ENCODE peak calls at places on chromosomes 5 and 9, in six cellular contexts. L, N, M, E, P and Z are unnamed samples.

GRCh38 chr5:154465169-154465568 is 12.9 kb downstream of the HAND1 start:
- DNase-seq in E (no peak), P (no peak), L (peak), M (no peak), N (no peak), Z (no peak)

GRCh38 chr9:112664541-112664940 is 53.4 kb downstream of the INIP start:
- DNase-seq in L (no peak), P (no peak), E (no peak), N (no peak), M (no peak), Z (no peak)

GRCh38 chr5:139863855-139864558 is 68.4 kb downstream of the PSD2 start:
- DNase-seq in M (peak), P (peak), L (peak), E (peak), N (peak), Z (peak)

GRCh38 chr9:127174386-127175318 is 52.2 kb upstream of the ANGPTL2 start:
- DNase-seq in M (no peak), N (no peak), L (no peak), E (no peak), P (peak), Z (no peak)

GRCh38 chr5:68839019-68839552 is 254.7 kb upstream of the SLC30A5 start:
- DNase-seq in N (no peak), P (no peak), L (no peak), M (no peak), E (no peak), Z (no peak)

GRCh38 chr5:132656774-132657355 is 1.1 kb upstream of the IL13 start:
- DNase-seq in P (no peak), E (no peak), L (no peak), M (no peak), N (no peak), Z (no peak)

GRCh38 chr5:151470440-151470839 is 23.0 kb downstream of the SLC36A1 start:
- DNase-seq in N (no peak), M (no peak), P (no peak), L (no peak), E (no peak), Z (no peak)

GRCh38 chr9:5518061-5518936 is 8.0 kb downstream of the PDCD1LG2 start:
- DNase-seq in P (no peak), N (no peak), E (no peak), L (no peak), M (no peak), Z (no peak)

GRCh38 chr9:126965541-126966428 is 51.2 kb downstream of the RALGPS1 start:
- DNase-seq in N (peak), E (peak), M (peak), P (peak), L (peak), Z (peak)

GRCh38 chr9:16364347-16364746 is 506.1 kb downstream of the BNC2 start:
- DNase-seq in E (no peak), P (no peak), N (no peak), M (no peak), L (no peak), Z (no peak)

GRCh38 chr9:20481437-20481836 is 140.9 kb downstream of the MLLT3 start:
- DNase-seq in M (no peak), L (no peak), N (no peak), E (no peak), P (no peak), Z (no peak)

GRCh38 chr9:14341437-14342133 is 27.6 kb upstream of the NFIB start:
- DNase-seq in E (no peak), M (no peak), P (no peak), L (no peak), N (no peak), Z (no peak)

GRCh38 chr5:33120671-33121070 is 320.1 kb upstream of the TARS1 start:
- DNase-seq in E (no peak), N (no peak), L (no peak), P (no peak), M (no peak), Z (no peak)

GRCh38 chr5:125835293-125836172 is 587.7 kb upstream of the GRAMD2B start:
- DNase-seq in P (peak), L (no peak), E (peak), N (no peak), M (no peak), Z (peak)

GRCh38 chr5:32714836-32715235 is 3.7 kb downstream of the NPR3 start:
- DNase-seq in M (no peak), E (no peak), L (no peak), P (no peak), N (no peak), Z (no peak)

GRCh38 chr5:81572201-81572600 is 178.3 kb upstream of the ACOT12 start:
- DNase-seq in L (no peak), P (no peak), M (no peak), E (no peak), N (no peak), Z (no peak)

GRCh38 chr5:168752416-168753190 is 173.4 kb upstream of the PANK3 start:
- DNase-seq in E (no peak), L (no peak), N (no peak), P (no peak), M (no peak), Z (no peak)

GRCh38 chr9:110047955-110048472 is 159.9 kb downstream of the C9orf152 start:
- DNase-seq in L (peak), E (no peak), N (no peak), P (no peak), M (peak), Z (no peak)

GRCh38 chr9:27870404-27870803 is 297.1 kb upstream of the C9orf72 start:
- DNase-seq in L (no peak), E (no peak), N (no peak), P (no peak), M (no peak), Z (no peak)

GRCh38 chr5:23389543-23390215 is 117.7 kb upstream of the PRDM9 start:
- DNase-seq in L (no peak), E (no peak), M (no peak), N (no peak), P (no peak), Z (no peak)

GRCh38 chr5:17315710-17316221 is 98.3 kb downstream of the BASP1 start:
- DNase-seq in N (no peak), M (no peak), E (no peak), L (peak), P (no peak), Z (no peak)